ENCODE peak calls at places on chromosomes 3 and 15, in six cellular contexts. H, O, D, S, I and Q are unnamed samples.
A peak's percentile ranks its signal among the peaks of the same experiment; 100 is the strongest.

GRCh38 chr3:138180375-138181029 is 5.8 kb upstream of the DBR1 start:
- DNase-seq in H (no peak), O (no peak), D (peak; percentile 49), S (no peak), I (no peak), Q (no peak)

GRCh38 chr3:129626744-129627349 is 20.4 kb upstream of the PLXND1 start:
- DNase-seq in H (peak; percentile 69), O (peak; percentile 96), D (peak; percentile 55), S (no peak), I (peak; percentile 97), Q (peak; percentile 69)

GRCh38 chr15:65226221-65226620 is 14.9 kb upstream of the CILP start:
- DNase-seq in H (no peak), O (no peak), D (no peak), S (no peak), I (no peak), Q (no peak)

GRCh38 chr3:118055381-118055780 is 979.3 kb downstream of the IGSF11 start:
- DNase-seq in H (no peak), O (no peak), D (no peak), S (no peak), I (no peak), Q (no peak)

GRCh38 chr3:157064402-157064801 is 95.5 kb downstream of the CCNL1 start:
- DNase-seq in H (no peak), O (no peak), D (no peak), S (no peak), I (no peak), Q (no peak)

GRCh38 chr15:32803631-32804030 is 85.8 kb downstream of the GREM1 start:
- DNase-seq in H (no peak), O (no peak), D (peak; percentile 58), S (no peak), I (no peak), Q (no peak)

GRCh38 chr3:137110392-137110996 is 152.7 kb downstream of the IL20RB start:
- DNase-seq in H (no peak), O (no peak), D (peak; percentile 31), S (no peak), I (no peak), Q (no peak)

GRCh38 chr15:92707880-92708551 is 52.4 kb upstream of the FAM174B start:
- DNase-seq in H (no peak), O (no peak), D (no peak), S (no peak), I (no peak), Q (no peak)

GRCh38 chr3:23542079-23542478 is 263.7 kb upstream of the UBE2E1 start:
- DNase-seq in H (no peak), O (no peak), D (no peak), S (no peak), I (no peak), Q (no peak)

GRCh38 chr3:126766653-126767052 is 62.6 kb downstream of the CHCHD6 start:
- DNase-seq in H (no peak), O (no peak), D (no peak), S (no peak), I (no peak), Q (no peak)

GRCh38 chr3:64450396-64450956 is 225.2 kb upstream of the PRICKLE2 start:
- DNase-seq in H (no peak), O (no peak), D (no peak), S (no peak), I (no peak), Q (no peak)

GRCh38 chr3:30933478-30934207 is 39.2 kb upstream of the GADL1 start:
- DNase-seq in H (no peak), O (no peak), D (no peak), S (no peak), I (no peak), Q (no peak)

GRCh38 chr3:179801263-179801662 is 148.4 kb downstream of the USP13 start:
- DNase-seq in H (no peak), O (no peak), D (peak; percentile 94), S (peak; percentile 81), I (no peak), Q (no peak)

GRCh38 chr3:61030469-61031035 is 220.7 kb downstream of the FHIT start:
- DNase-seq in H (no peak), O (no peak), D (no peak), S (no peak), I (no peak), Q (no peak)

GRCh38 chr3:56303508-56303907 is 164.8 kb downstream of the ERC2 start:
- DNase-seq in H (peak; percentile 49), O (no peak), D (peak; percentile 32), S (no peak), I (no peak), Q (no peak)

GRCh38 chr3:33831053-33831452 is 32.6 kb downstream of the PDCD6IP start:
- DNase-seq in H (no peak), O (no peak), D (peak; percentile 59), S (no peak), I (no peak), Q (no peak)

GRCh38 chr3:20080956-20081554 is 40.8 kb downstream of the KAT2B start:
- DNase-seq in H (no peak), O (peak; percentile 66), D (peak; percentile 64), S (no peak), I (peak; percentile 88), Q (no peak)

GRCh38 chr3:10335190-10335738 is 14.4 kb upstream of the SEC13 start:
- DNase-seq in H (no peak), O (no peak), D (no peak), S (no peak), I (no peak), Q (no peak)

GRCh38 chr3:48018841-48019240 is 2.6 kb upstream of the MAP4 start:
- DNase-seq in H (no peak), O (no peak), D (peak; percentile 95), S (no peak), I (no peak), Q (no peak)

GRCh38 chr3:11447584-11448200 is 175.5 kb downstream of the ATG7 start:
- DNase-seq in H (no peak), O (no peak), D (no peak), S (no peak), I (no peak), Q (no peak)

GRCh38 chr15:83848315-83849050 is 194.6 kb downstream of the ADAMTSL3 start:
- DNase-seq in H (no peak), O (no peak), D (peak; percentile 97), S (peak; percentile 71), I (no peak), Q (no peak)

GRCh38 chr3:193140381-193140780 is 100.6 kb upstream of the PLAAT1 start:
- DNase-seq in H (no peak), O (no peak), D (peak; percentile 38), S (no peak), I (no peak), Q (no peak)

GRCh38 chr3:139934557-139935070 is 371 bp upstream of the CLSTN2 start:
- DNase-seq in H (peak; percentile 53), O (peak; percentile 73), D (peak; percentile 31), S (no peak), I (no peak), Q (no peak)

GRCh38 chr15:53034767-53035245 is 244.7 kb upstream of the ONECUT1 start:
- DNase-seq in H (no peak), O (no peak), D (no peak), S (no peak), I (no peak), Q (no peak)

DNA sequence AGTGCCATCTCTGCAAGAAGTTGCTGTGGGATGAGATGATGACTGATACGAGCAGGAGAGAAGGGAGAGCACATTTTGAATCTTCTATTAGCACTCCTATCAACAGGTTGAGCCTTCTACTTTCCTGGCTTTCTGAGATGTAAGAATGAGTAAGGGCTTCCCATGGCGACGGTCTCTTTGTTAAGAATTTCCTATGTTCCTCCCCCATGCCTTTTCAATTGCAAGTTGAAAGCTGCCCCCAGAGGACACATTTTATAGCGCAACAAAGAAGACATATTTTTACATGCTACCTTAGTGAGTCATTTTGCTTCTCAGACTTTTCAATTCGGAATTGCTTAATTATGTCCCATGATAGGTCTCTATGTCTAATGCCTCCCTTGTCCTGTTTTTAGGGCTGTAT is 71.3 kb upstream of the LRTM1 start:
- DNase-seq in H (peak; percentile 12), O (no peak), D (peak; percentile 75), S (no peak), I (no peak), Q (no peak)
- TF ChIP-seq CTCF in H (peak; percentile 62), O (no peak), D (no peak), S (peak; percentile 15), I (no peak), Q (no peak)

DNA sequence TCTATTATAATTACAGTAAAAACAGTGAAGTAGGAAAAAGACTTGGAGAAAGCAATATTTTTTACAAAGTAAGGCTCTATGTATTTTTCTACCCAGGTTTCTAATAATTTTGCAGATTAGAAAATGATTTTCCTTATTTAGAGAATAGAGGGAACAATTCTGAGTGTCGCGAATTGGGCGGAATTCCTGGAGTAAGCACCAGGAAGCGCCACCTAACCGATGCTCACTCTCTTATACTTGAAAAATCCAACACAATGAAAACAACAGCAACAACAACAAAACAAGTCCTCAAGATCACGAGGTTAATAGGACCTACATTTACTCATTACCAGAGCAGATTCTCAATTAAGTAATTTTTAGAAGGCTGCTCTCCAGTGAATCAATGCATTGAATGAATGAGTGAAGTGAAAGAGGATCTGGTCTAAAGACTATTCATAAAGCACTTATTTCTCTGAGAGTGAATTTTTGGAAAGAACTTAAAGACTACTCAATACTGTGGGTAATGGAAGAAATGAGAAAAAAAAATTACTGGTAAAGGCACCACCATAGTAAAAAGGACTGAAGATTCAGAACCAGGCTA is 158.0 kb downstream of the MEIS2 start:
- DNase-seq in H (no peak), O (no peak), D (no peak), S (no peak), I (no peak), Q (no peak)
- TF ChIP-seq CTCF in H (no peak), O (no peak), D (no peak), S (no peak), I (no peak), Q (no peak)

GRCh38 chr15:63195257-63196023 is 6.0 kb downstream of the RAB8B start:
- DNase-seq in H (no peak), O (peak; percentile 71), D (no peak), S (no peak), I (no peak), Q (no peak)
- TF ChIP-seq CTCF in H (no peak), O (no peak), D (no peak), S (no peak), I (no peak), Q (no peak)

DNA sequence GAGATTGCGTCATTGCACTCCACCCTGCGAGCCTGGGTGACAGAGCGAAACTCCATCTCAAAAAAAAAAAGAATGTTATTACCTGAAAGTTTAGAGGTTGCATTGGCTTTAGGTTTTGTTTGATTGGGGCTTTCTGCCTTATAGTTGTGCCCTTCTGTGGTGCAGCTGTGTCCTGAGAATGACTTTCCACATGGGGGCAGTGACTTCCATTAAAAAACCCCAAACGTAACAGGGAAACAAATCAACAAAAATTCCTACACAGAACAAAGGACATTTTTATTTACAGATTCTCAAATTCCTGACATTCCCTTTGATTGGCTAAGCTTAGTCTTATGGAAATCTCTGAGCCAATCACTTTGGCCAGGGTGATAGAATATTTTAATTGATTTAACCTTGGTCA is 154.1 kb upstream of the GPR149 start:
- DNase-seq in H (no peak), O (no peak), D (no peak), S (no peak), I (no peak), Q (no peak)
- TF ChIP-seq CTCF in H (no peak), O (no peak), D (no peak), S (no peak), I (no peak), Q (no peak)